ENCODE peak calls at places on chromosome 3, in six cellular contexts. One of them, this sample, is unnamed.

GRCh38 chr3:127159547-127159946 is 33.4 kb upstream of the PRR23E start:
- DNase-seq in epithelial cell of esophagus: no peak
- DNase-seq in GM13976: no peak
- DNase-seq in transverse colon: no peak
- DNase-seq in left lung: peak; percentile 10
- DNase-seq in GM06990: no peak
- DNase-seq in this sample: no peak

GRCh38 chr3:138270245-138270644 is 59.4 kb downstream of the NME9 start:
- DNase-seq in epithelial cell of esophagus: no peak
- DNase-seq in left lung: no peak
- DNase-seq in transverse colon: no peak
- DNase-seq in GM13976: no peak
- DNase-seq in GM06990: no peak
- DNase-seq in this sample: no peak

GRCh38 chr3:127036209-127037020 is 53.5 kb downstream of the PLXNA1 start:
- DNase-seq in transverse colon: peak; percentile 64
- DNase-seq in GM06990: no peak
- DNase-seq in left lung: no peak
- DNase-seq in epithelial cell of esophagus: no peak
- DNase-seq in GM13976: no peak
- DNase-seq in this sample: peak; percentile 43

GRCh38 chr3:40593351-40593750 is 68.6 kb downstream of the ZNF621 start:
- DNase-seq in left lung: no peak
- DNase-seq in GM13976: no peak
- DNase-seq in transverse colon: no peak
- DNase-seq in epithelial cell of esophagus: no peak
- DNase-seq in GM06990: no peak
- DNase-seq in this sample: no peak

GRCh38 chr3:147049901-147050300 is 356.4 kb downstream of the ZIC4 start:
- DNase-seq in epithelial cell of esophagus: no peak
- DNase-seq in GM06990: no peak
- DNase-seq in transverse colon: no peak
- DNase-seq in GM13976: no peak
- DNase-seq in left lung: no peak
- DNase-seq in this sample: no peak

GRCh38 chr3:133574260-133574881 is 885 bp downstream of the CDV3 start:
- DNase-seq in epithelial cell of esophagus: peak; percentile 60
- DNase-seq in GM06990: peak; percentile 83
- DNase-seq in GM13976: peak; percentile 76
- DNase-seq in transverse colon: peak; percentile 80
- DNase-seq in left lung: peak; percentile 80
- DNase-seq in this sample: peak; percentile 67

GRCh38 chr3:188157971-188158370 is 4.0 kb downstream of the LPP start:
- DNase-seq in GM06990: no peak
- DNase-seq in left lung: no peak
- DNase-seq in transverse colon: peak; percentile 70
- DNase-seq in epithelial cell of esophagus: no peak
- DNase-seq in GM13976: no peak
- DNase-seq in this sample: no peak

GRCh38 chr3:154862265-154862664 is 217.9 kb upstream of the MME start:
- DNase-seq in GM13976: no peak
- DNase-seq in GM06990: no peak
- DNase-seq in transverse colon: no peak
- DNase-seq in epithelial cell of esophagus: peak; percentile 8
- DNase-seq in left lung: no peak
- DNase-seq in this sample: no peak

GRCh38 chr3:184814214-184814613 is 2.2 kb downstream of the VPS8 start:
- DNase-seq in epithelial cell of esophagus: no peak
- DNase-seq in GM13976: no peak
- DNase-seq in left lung: no peak
- DNase-seq in transverse colon: no peak
- DNase-seq in GM06990: no peak
- DNase-seq in this sample: no peak

GRCh38 chr3:169044341-169045113 is 619.0 kb downstream of the MECOM start:
- DNase-seq in epithelial cell of esophagus: peak; percentile 85
- DNase-seq in GM13976: no peak
- DNase-seq in left lung: no peak
- DNase-seq in transverse colon: no peak
- DNase-seq in GM06990: no peak
- DNase-seq in this sample: no peak

GRCh38 chr3:169863458-169863899 is 6.3 kb downstream of the LRRC31 start:
- DNase-seq in GM13976: peak; percentile 65
- DNase-seq in epithelial cell of esophagus: peak; percentile 83
- DNase-seq in GM06990: peak; percentile 42
- DNase-seq in transverse colon: peak; percentile 85
- DNase-seq in left lung: peak; percentile 43
- DNase-seq in this sample: peak; percentile 57

GRCh38 chr3:143831208-143831607 is 17.1 kb downstream of the SLC9A9 start:
- DNase-seq in transverse colon: no peak
- DNase-seq in GM13976: no peak
- DNase-seq in GM06990: no peak
- DNase-seq in left lung: no peak
- DNase-seq in epithelial cell of esophagus: peak; percentile 55
- DNase-seq in this sample: no peak

GRCh38 chr3:144437989-144438388 is 466.4 kb downstream of the DIPK2A start:
- DNase-seq in transverse colon: no peak
- DNase-seq in GM06990: peak; percentile 22
- DNase-seq in left lung: no peak
- DNase-seq in GM13976: no peak
- DNase-seq in epithelial cell of esophagus: peak; percentile 58
- DNase-seq in this sample: no peak

GRCh38 chr3:74905478-74905877 is 291.0 kb upstream of the CNTN3 start:
- DNase-seq in epithelial cell of esophagus: no peak
- DNase-seq in GM13976: no peak
- DNase-seq in transverse colon: no peak
- DNase-seq in left lung: no peak
- DNase-seq in GM06990: no peak
- DNase-seq in this sample: no peak

GRCh38 chr3:123076496-123077418 is 9.9 kb downstream of the PDIA5 start:
- DNase-seq in epithelial cell of esophagus: no peak
- DNase-seq in transverse colon: peak; percentile 37
- DNase-seq in GM13976: no peak
- DNase-seq in GM06990: no peak
- DNase-seq in left lung: no peak
- DNase-seq in this sample: no peak

GRCh38 chr3:155598671-155599070 is 146.2 kb downstream of the PLCH1 start:
- DNase-seq in GM06990: no peak
- DNase-seq in epithelial cell of esophagus: no peak
- DNase-seq in left lung: no peak
- DNase-seq in transverse colon: no peak
- DNase-seq in GM13976: no peak
- DNase-seq in this sample: no peak

GRCh38 chr3:49937081-49937480 is 2.9 kb upstream of the RBM6 start:
- DNase-seq in GM13976: no peak
- DNase-seq in left lung: no peak
- DNase-seq in transverse colon: no peak
- DNase-seq in epithelial cell of esophagus: no peak
- DNase-seq in GM06990: no peak
- DNase-seq in this sample: peak; percentile 55

GRCh38 chr3:133038731-133039398 is 674 bp downstream of the TMEM108 start:
- DNase-seq in epithelial cell of esophagus: peak; percentile 2
- DNase-seq in left lung: peak; percentile 37
- DNase-seq in GM06990: peak; percentile 7
- DNase-seq in transverse colon: no peak
- DNase-seq in GM13976: peak; percentile 37
- DNase-seq in this sample: no peak

GRCh38 chr3:152236741-152237140 is 32.0 kb upstream of the MBNL1 start:
- DNase-seq in transverse colon: no peak
- DNase-seq in GM13976: no peak
- DNase-seq in left lung: no peak
- DNase-seq in epithelial cell of esophagus: no peak
- DNase-seq in GM06990: no peak
- DNase-seq in this sample: no peak

GRCh38 chr3:4720316-4721075 is 227.3 kb downstream of the ITPR1 start:
- DNase-seq in epithelial cell of esophagus: peak; percentile 72
- DNase-seq in GM06990: no peak
- DNase-seq in left lung: peak; percentile 68
- DNase-seq in GM13976: peak; percentile 40
- DNase-seq in transverse colon: peak; percentile 72
- DNase-seq in this sample: no peak

GRCh38 chr3:4719011-4719649 is 226.0 kb downstream of the ITPR1 start:
- DNase-seq in GM06990: no peak
- DNase-seq in epithelial cell of esophagus: no peak
- DNase-seq in GM13976: no peak
- DNase-seq in left lung: no peak
- DNase-seq in transverse colon: no peak
- DNase-seq in this sample: no peak

GRCh38 chr3:4721511-4721911 is 228.4 kb downstream of the ITPR1 start:
- DNase-seq in transverse colon: no peak
- DNase-seq in GM13976: no peak
- DNase-seq in GM06990: no peak
- DNase-seq in left lung: no peak
- DNase-seq in epithelial cell of esophagus: no peak
- DNase-seq in this sample: no peak

GRCh38 chr3:4723921-4724698 is 231.0 kb downstream of the ITPR1 start:
- DNase-seq in epithelial cell of esophagus: no peak
- DNase-seq in GM13976: no peak
- DNase-seq in GM06990: no peak
- DNase-seq in left lung: no peak
- DNase-seq in transverse colon: no peak
- DNase-seq in this sample: no peak

DNA sequence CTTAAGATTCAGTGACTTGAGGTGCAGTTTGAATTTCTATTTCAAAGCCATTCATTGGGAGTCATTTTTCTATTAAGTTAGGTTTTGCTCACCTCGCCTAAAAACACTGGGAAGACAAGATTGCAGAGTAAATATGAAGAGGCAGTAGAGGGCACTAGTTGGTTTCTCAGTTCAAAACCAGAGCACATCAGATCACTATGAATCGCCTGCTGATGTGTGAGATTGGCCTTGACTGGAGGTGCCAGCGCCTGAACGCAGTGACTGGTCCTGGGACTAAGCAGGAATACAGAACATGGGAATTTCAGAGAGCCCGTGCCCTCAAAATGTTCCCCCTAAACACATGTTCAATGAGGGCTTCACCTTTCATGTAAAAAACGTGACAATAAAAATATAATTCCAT is 229.0 kb downstream of the ITPR1 start:
- DNase-seq in GM06990: peak; percentile 18
- DNase-seq in epithelial cell of esophagus: peak; percentile 85
- DNase-seq in left lung: no peak
- DNase-seq in GM13976: peak; percentile 68
- DNase-seq in transverse colon: peak; percentile 57
- DNase-seq in this sample: no peak
- TF ChIP-seq CTCF in GM06990: peak; percentile 56
- TF ChIP-seq CTCF in epithelial cell of esophagus: peak; percentile 65
- TF ChIP-seq CTCF in left lung: no peak
- TF ChIP-seq CTCF in GM13976: no peak
- TF ChIP-seq CTCF in transverse colon: peak; percentile 38
- TF ChIP-seq CTCF in this sample: peak; percentile 19

DNA sequence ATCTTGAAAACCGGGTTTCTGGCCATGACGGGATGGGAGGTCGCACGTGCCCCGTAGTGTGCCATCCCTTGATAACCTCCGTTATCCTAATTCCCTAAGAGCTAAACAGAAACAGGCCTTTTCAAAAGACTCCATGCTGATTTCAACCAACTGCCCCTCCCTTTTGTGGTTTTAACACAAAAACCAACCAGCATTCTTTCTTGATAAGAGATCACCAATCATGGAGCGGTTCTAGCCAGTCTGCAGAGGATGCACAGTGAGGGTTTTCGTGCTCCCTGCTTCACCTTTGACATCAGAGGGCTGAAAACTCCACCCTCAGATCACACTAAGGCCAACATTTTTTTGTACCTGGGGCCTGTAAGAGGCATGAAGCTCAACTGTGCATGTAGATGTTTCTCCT is 41.4 kb downstream of the FAM3D start:
- DNase-seq in GM06990: no peak
- DNase-seq in GM13976: no peak
- DNase-seq in transverse colon: no peak
- DNase-seq in epithelial cell of esophagus: no peak
- DNase-seq in left lung: no peak
- DNase-seq in this sample: no peak
- TF ChIP-seq CTCF in GM06990: no peak
- TF ChIP-seq CTCF in GM13976: no peak
- TF ChIP-seq CTCF in transverse colon: no peak
- TF ChIP-seq CTCF in epithelial cell of esophagus: no peak
- TF ChIP-seq CTCF in left lung: no peak
- TF ChIP-seq CTCF in this sample: no peak

DNA sequence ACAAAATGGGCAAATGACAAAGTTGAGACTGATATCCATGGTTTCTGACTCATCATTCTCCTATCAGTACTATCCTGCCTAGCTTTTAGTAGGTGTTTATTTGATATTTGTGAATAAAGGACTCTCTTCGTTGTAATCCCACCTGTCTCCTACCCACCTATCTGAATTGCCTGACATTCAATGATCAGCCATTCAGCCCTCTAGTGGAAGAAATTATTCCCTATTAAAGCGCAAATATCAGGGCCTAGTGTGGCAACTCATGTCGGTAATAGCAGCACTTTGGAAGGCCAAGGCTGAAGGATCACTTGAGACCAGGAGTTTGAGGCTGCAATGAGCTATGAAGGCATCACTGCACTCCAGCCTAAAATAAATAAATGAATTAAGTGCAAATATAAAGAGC is 195.7 kb upstream of the SETMAR start:
- DNase-seq in GM13976: no peak
- DNase-seq in left lung: no peak
- DNase-seq in epithelial cell of esophagus: no peak
- DNase-seq in GM06990: no peak
- DNase-seq in transverse colon: no peak
- DNase-seq in this sample: no peak
- TF ChIP-seq CTCF in GM13976: no peak
- TF ChIP-seq CTCF in left lung: no peak
- TF ChIP-seq CTCF in epithelial cell of esophagus: no peak
- TF ChIP-seq CTCF in GM06990: no peak
- TF ChIP-seq CTCF in transverse colon: no peak
- TF ChIP-seq CTCF in this sample: no peak

GRCh38 chr3:11538581-11538980 is 105.1 kb downstream of the VGLL4 start:
- DNase-seq in left lung: no peak
- DNase-seq in GM13976: no peak
- DNase-seq in transverse colon: no peak
- DNase-seq in GM06990: no peak
- DNase-seq in epithelial cell of esophagus: no peak
- DNase-seq in this sample: no peak

GRCh38 chr3:11541321-11542303 is 102.1 kb downstream of the VGLL4 start:
- DNase-seq in GM13976: no peak
- DNase-seq in left lung: no peak
- DNase-seq in epithelial cell of esophagus: no peak
- DNase-seq in transverse colon: no peak
- DNase-seq in GM06990: no peak
- DNase-seq in this sample: no peak

GRCh38 chr3:11536936-11537612 is 106.6 kb downstream of the VGLL4 start:
- DNase-seq in GM13976: no peak
- DNase-seq in epithelial cell of esophagus: no peak
- DNase-seq in GM06990: no peak
- DNase-seq in left lung: no peak
- DNase-seq in transverse colon: no peak
- DNase-seq in this sample: no peak

GRCh38 chr3:11539218-11539617 is 104.5 kb downstream of the VGLL4 start:
- DNase-seq in epithelial cell of esophagus: no peak
- DNase-seq in GM13976: no peak
- DNase-seq in transverse colon: no peak
- DNase-seq in left lung: no peak
- DNase-seq in GM06990: no peak
- DNase-seq in this sample: no peak

DNA sequence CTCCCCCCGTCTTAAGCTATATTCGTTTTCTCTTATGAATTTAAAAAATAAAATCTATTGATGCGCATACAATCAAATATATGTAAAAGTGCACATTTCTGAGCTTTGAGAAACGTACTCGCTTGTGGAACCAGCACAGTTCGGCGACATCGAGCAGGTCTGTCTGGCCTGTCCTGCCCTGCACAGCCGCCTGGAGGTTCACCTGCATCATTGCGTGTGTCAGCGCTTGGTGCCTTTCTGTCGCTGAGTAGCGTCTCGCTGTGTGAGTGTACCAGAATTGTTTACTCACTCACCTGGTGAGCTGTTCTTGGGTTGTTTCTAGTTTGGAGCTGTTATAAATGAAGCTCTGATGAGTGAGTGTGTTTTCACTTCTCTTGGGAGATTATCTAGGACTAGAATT is 104.0 kb downstream of the VGLL4 start:
- DNase-seq in epithelial cell of esophagus: no peak
- DNase-seq in transverse colon: no peak
- DNase-seq in GM13976: no peak
- DNase-seq in GM06990: no peak
- DNase-seq in left lung: no peak
- DNase-seq in this sample: no peak
- TF ChIP-seq CTCF in epithelial cell of esophagus: no peak
- TF ChIP-seq CTCF in transverse colon: no peak
- TF ChIP-seq CTCF in GM13976: no peak
- TF ChIP-seq CTCF in GM06990: no peak
- TF ChIP-seq CTCF in left lung: no peak
- TF ChIP-seq CTCF in this sample: no peak

This sample was measured in CD14-positive monocyte.